ENCODE peak calls at places on chromosome 22, in eight cellular contexts. I, J, T, E, F, X, M and V are unnamed samples.

GRCh38 chr22:19884161-19884953 is 29.7 kb upstream of the GNB1L start:
- DNase-seq in M (no peak), T (no peak), I (no peak), X (peak; percentile 8), E (no peak), J (peak; percentile 34), F (no peak), V (no peak)

GRCh38 chr22:48743601-48744282 is 1083.9 kb downstream of the BRD1 start:
- DNase-seq in I (no peak), M (no peak), X (no peak), F (no peak), E (peak; percentile 13), J (no peak), T (no peak), V (no peak)

GRCh38 chr22:46018859-46019258 is 41.9 kb upstream of the WNT7B start:
- DNase-seq in F (peak; percentile 39), M (no peak), X (no peak), E (no peak), I (no peak), J (no peak), T (no peak), V (no peak)

GRCh38 chr22:48968201-48968959 is 859.3 kb downstream of the BRD1 start:
- DNase-seq in E (peak; percentile 34), J (no peak), T (no peak), X (peak; percentile 75), M (no peak), F (peak; percentile 11), I (peak; percentile 52), V (peak; percentile 30)

GRCh38 chr22:19593991-19594569 is 69.9 kb upstream of the CLDN5 start:
- DNase-seq in E (no peak), I (no peak), M (no peak), F (no peak), T (no peak), J (no peak), X (no peak), V (no peak)

GRCh38 chr22:30385913-30386312 is 1.3 kb downstream of the RNF215 start:
- DNase-seq in F (no peak), X (no peak), I (no peak), M (no peak), E (no peak), J (no peak), T (no peak), V (no peak)

GRCh38 chr22:48926663-48927062 is 901.0 kb downstream of the BRD1 start:
- DNase-seq in X (no peak), F (no peak), E (peak; percentile 9), T (no peak), M (no peak), I (no peak), J (no peak), V (no peak)

GRCh38 chr22:24392218-24392931 is 35.0 kb upstream of the ADORA2A start:
- DNase-seq in F (no peak), J (peak; percentile 52), E (no peak), M (no peak), X (no peak), T (no peak), I (no peak), V (no peak)

GRCh38 chr22:45895436-45896152 is 81.4 kb downstream of the WNT7B start:
- DNase-seq in E (no peak), F (no peak), T (no peak), X (no peak), I (no peak), M (no peak), J (no peak), V (no peak)

GRCh38 chr22:42389137-42389536 is 43.1 kb downstream of the NFAM1 start:
- DNase-seq in X (no peak), J (no peak), M (no peak), T (no peak), I (no peak), F (no peak), E (no peak), V (no peak)

GRCh38 chr22:30262917-30263741 is 3.5 kb downstream of the OSM start:
- DNase-seq in J (peak; percentile 76), M (peak; percentile 56), T (peak; percentile 90), E (peak; percentile 70), F (peak; percentile 67), X (peak; percentile 94), I (peak; percentile 64), V (peak; percentile 89)

GRCh38 chr22:25363474-25363873 is 144.0 kb downstream of the CRYBB2 start:
- DNase-seq in X (no peak), J (no peak), M (no peak), T (no peak), E (no peak), F (no peak), I (no peak), V (no peak)

GRCh38 chr22:23128269-23129108 is 13.3 kb downstream of the RSPH14 start:
- DNase-seq in E (peak; percentile 76), F (peak; percentile 58), M (peak; percentile 76), I (peak; percentile 69), J (peak; percentile 88), X (peak; percentile 89), T (peak; percentile 89), V (peak; percentile 87)

GRCh38 chr22:19853058-19853878 is 1.4 kb downstream of the GNB1L start:
- DNase-seq in F (no peak), J (no peak), M (no peak), E (peak; percentile 44), X (no peak), T (no peak), I (no peak), V (no peak)

GRCh38 chr22:46303347-46303965 is 6.8 kb downstream of the GTSE1 start:
- DNase-seq in X (no peak), T (no peak), J (peak; percentile 76), F (no peak), I (no peak), M (peak; percentile 35), E (no peak), V (no peak)

GRCh38 chr22:35728639-35729308 is 11.1 kb downstream of the APOL5 start:
- DNase-seq in I (no peak), X (no peak), E (no peak), J (no peak), T (peak; percentile 83), F (no peak), M (no peak), V (no peak)
- TF ChIP-seq CTCF in I (no peak), X (no peak), E (no peak), J (no peak), T (no peak), F (no peak), M (no peak), V (no peak)

GRCh38 chr22:43515411-43515810 is 103.6 kb downstream of the MPPED1 start:
- DNase-seq in J (no peak), M (no peak), E (no peak), X (no peak), T (no peak), F (no peak), I (no peak), V (no peak)

GRCh38 chr22:43516996-43517635 is 105.3 kb downstream of the MPPED1 start:
- DNase-seq in E (no peak), X (no peak), M (no peak), F (no peak), J (no peak), T (no peak), I (no peak), V (no peak)

GRCh38 chr22:43514476-43515157 is 102.8 kb downstream of the MPPED1 start:
- DNase-seq in X (no peak), M (no peak), E (no peak), J (no peak), F (no peak), I (no peak), T (no peak), V (no peak)

GRCh38 chr22:43516386-43516785 is 104.6 kb downstream of the MPPED1 start:
- DNase-seq in I (no peak), T (no peak), J (no peak), F (no peak), E (no peak), X (no peak), M (no peak), V (no peak)

GRCh38 chr22:43515902-43516301 is 104.1 kb downstream of the MPPED1 start:
- DNase-seq in J (no peak), F (no peak), I (peak; percentile 20), X (peak; percentile 82), T (no peak), M (no peak), E (no peak), V (peak; percentile 15)
- TF ChIP-seq CTCF in J (no peak), F (no peak), I (peak; percentile 31), X (peak; percentile 51), T (no peak), M (no peak), E (no peak), V (no peak)

GRCh38 chr22:32680277-32680676 is 121.2 kb upstream of the TIMP3 start:
- DNase-seq in T (no peak), M (no peak), J (no peak), F (no peak), I (no peak), E (no peak), X (no peak), V (no peak)

GRCh38 chr22:32676196-32676595 is 125.3 kb upstream of the TIMP3 start:
- DNase-seq in J (no peak), M (no peak), E (no peak), T (no peak), I (no peak), F (no peak), X (no peak), V (no peak)

GRCh38 chr22:32677876-32678275 is 123.6 kb upstream of the TIMP3 start:
- DNase-seq in E (no peak), F (no peak), I (no peak), T (no peak), X (no peak), J (no peak), M (no peak), V (no peak)

GRCh38 chr22:32672542-32672941 is 129.0 kb upstream of the TIMP3 start:
- DNase-seq in I (no peak), E (no peak), T (no peak), X (no peak), M (no peak), F (no peak), J (no peak), V (no peak)

GRCh38 chr22:32674925-32675825 is 126.3 kb upstream of the TIMP3 start:
- DNase-seq in T (no peak), X (no peak), I (peak; percentile 73), J (no peak), E (no peak), M (peak; percentile 14), F (no peak), V (no peak)
- TF ChIP-seq CTCF in T (no peak), X (no peak), I (no peak), J (no peak), E (no peak), M (peak; percentile 15), F (no peak), V (no peak)

GRCh38 chr22:40453676-40454075 is 83.3 kb downstream of the SGSM3 start:
- DNase-seq in M (no peak), F (no peak), E (no peak), J (no peak), X (no peak), I (no peak), T (no peak), V (no peak)

GRCh38 chr22:40451230-40451629 is 80.8 kb downstream of the SGSM3 start:
- DNase-seq in M (no peak), I (no peak), T (no peak), J (no peak), X (no peak), E (no peak), F (no peak), V (no peak)

GRCh38 chr22:40449676-40450035 is 79.3 kb downstream of the SGSM3 start:
- DNase-seq in X (no peak), J (peak; percentile 81), E (no peak), F (no peak), I (no peak), M (peak; percentile 57), T (no peak), V (no peak)

GRCh38 chr22:40452730-40453487 is 82.5 kb downstream of the SGSM3 start:
- DNase-seq in X (no peak), F (no peak), T (no peak), I (no peak), J (no peak), M (no peak), E (no peak), V (no peak)

GRCh38 chr22:40450651-40451050 is 80.3 kb downstream of the SGSM3 start:
- DNase-seq in M (no peak), J (no peak), E (no peak), I (no peak), F (no peak), T (no peak), X (no peak), V (no peak)
- TF ChIP-seq CTCF in M (no peak), J (no peak), E (no peak), I (no peak), F (no peak), T (no peak), X (no peak), V (no peak)